ENCODE peak calls at places on chromosome 1, in ten cellular contexts. A, E, L, O, T, G, R, Z, M and X are unnamed samples.

GRCh38 chr1:14516974-14517812 is 81.3 kb upstream of the KAZN start:
- DNase-seq in A (peak; percentile 96), E (no peak), L (no peak), O (no peak), T (no peak), G (peak; percentile 48), R (peak; percentile 20), Z (peak; percentile 45), M (no peak), X (peak; percentile 62)

GRCh38 chr1:64246294-64246917 is 43.0 kb downstream of the UBE2U start:
- DNase-seq in A (peak; percentile 69), E (no peak), L (no peak), O (peak; percentile 32), T (peak; percentile 55), G (no peak), R (no peak), Z (no peak), M (no peak), X (peak; percentile 58)

GRCh38 chr1:166272155-166272554 is 105.4 kb upstream of the FAM78B start:
- DNase-seq in A (no peak), E (no peak), L (no peak), O (peak; percentile 33), T (no peak), G (no peak), R (no peak), Z (no peak), M (no peak), X (no peak)

GRCh38 chr1:167601442-167602380 is 28.3 kb upstream of the RCSD1 start:
- DNase-seq in A (no peak), E (no peak), L (peak; percentile 73), O (peak; percentile 51), T (no peak), G (peak; percentile 62), R (no peak), Z (no peak), M (peak; percentile 42), X (no peak)

GRCh38 chr1:51729824-51730284 is 113.0 kb downstream of the OSBPL9 start:
- DNase-seq in A (no peak), E (no peak), L (no peak), O (peak; percentile 82), T (peak; percentile 78), G (no peak), R (no peak), Z (no peak), M (no peak), X (no peak)

GRCh38 chr1:68140536-68140935 is 90.1 kb upstream of the DIRAS3 start:
- DNase-seq in A (no peak), E (no peak), L (no peak), O (no peak), T (no peak), G (no peak), R (no peak), Z (no peak), M (no peak), X (no peak)

GRCh38 chr1:84298336-84298687 is 3.2 kb upstream of the SAMD13 start:
- DNase-seq in A (peak; percentile 47), E (peak; percentile 52), L (peak; percentile 76), O (peak; percentile 76), T (peak; percentile 67), G (peak; percentile 59), R (no peak), Z (no peak), M (peak; percentile 62), X (no peak)

GRCh38 chr1:54280652-54281051 is 80.7 kb downstream of the MRPL37 start:
- DNase-seq in A (no peak), E (no peak), L (no peak), O (no peak), T (no peak), G (no peak), R (no peak), Z (no peak), M (no peak), X (no peak)

GRCh38 chr1:78519446-78519845 is 28.7 kb downstream of the PTGFR start:
- DNase-seq in A (peak; percentile 16), E (no peak), L (no peak), O (no peak), T (no peak), G (no peak), R (peak; percentile 31), Z (no peak), M (no peak), X (no peak)

GRCh38 chr1:78522136-78522535 is 31.4 kb downstream of the PTGFR start:
- DNase-seq in A (no peak), E (no peak), L (no peak), O (no peak), T (no peak), G (no peak), R (no peak), Z (no peak), M (no peak), X (no peak)

GRCh38 chr1:78520843-78521242 is 30.1 kb downstream of the PTGFR start:
- DNase-seq in A (no peak), E (no peak), L (no peak), O (no peak), T (no peak), G (no peak), R (no peak), Z (no peak), M (no peak), X (no peak)

GRCh38 chr1:78516716-78517115 is 25.9 kb downstream of the PTGFR start:
- DNase-seq in A (no peak), E (no peak), L (no peak), O (no peak), T (no peak), G (no peak), R (no peak), Z (no peak), M (no peak), X (no peak)

DNA sequence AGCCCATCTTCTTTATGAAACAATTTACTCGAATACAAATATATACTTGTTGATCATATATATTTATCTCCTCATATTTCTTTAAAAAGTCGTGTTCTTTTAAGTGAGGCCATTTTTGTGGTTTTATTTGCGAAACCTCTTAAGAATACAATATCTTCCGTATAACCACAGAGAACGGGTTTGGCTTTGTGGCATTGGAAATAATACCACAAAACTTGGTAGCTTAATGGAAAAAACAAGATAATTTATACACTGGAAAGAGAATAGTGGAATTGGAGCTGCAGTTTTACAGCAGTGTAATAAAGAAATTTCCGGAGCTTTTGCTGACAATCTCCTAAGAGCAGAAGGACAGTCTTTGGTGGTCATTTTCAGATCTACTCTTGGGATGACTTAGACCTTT is 29.4 kb downstream of the PTGFR start:
- DNase-seq in A (no peak), E (no peak), L (no peak), O (no peak), T (no peak), G (no peak), R (no peak), Z (no peak), M (no peak), X (no peak)
- TF ChIP-seq CTCF in A (no peak), E (no peak), L (no peak), O (no peak), T (no peak), G (no peak), R (no peak), Z (no peak), M (no peak), X (no peak)

DNA sequence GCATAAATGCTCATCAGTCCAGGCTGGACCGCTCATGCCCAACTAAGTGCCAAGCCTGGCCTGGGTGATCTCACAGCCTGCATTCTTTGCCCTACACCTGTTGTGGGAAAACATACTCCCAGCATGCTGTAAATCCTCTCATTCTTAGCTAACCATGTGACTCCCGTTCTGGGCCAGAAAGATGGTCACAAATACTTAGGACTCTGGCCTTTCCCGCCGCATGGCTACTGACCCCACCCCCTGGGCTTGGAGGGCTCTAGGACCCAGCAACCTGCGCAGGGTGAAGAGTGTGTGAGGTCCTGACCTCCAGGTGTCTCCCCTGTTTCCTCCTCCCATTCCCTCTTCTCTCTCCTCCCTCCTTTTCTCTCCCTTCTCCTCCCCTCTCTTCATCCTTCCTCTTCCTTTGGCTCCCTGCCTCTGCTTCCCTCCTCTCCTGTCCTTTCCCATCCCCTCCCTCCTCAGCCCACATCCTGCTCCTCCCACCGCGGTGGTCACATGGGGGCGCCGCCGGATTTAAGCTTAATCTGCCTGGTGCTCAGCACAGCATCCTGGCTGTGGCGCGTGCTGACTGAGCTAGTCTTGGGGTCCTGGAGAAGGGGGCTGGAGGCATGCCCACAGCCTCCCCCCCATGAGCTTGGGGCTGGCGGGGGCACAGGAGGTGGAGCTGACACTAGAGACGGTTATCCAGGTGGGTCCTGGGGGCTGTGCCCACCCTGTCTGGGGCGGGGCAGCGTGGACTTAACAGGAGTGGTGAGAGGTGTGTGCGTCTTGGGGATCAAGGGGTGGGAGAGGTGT is at the start of gene CROCC:
- DNase-seq in A (no peak), E (peak; percentile 88), L (no peak), O (peak; percentile 42), T (peak; percentile 94), G (no peak), R (no peak), Z (peak; percentile 51), M (no peak), X (peak; percentile 14)
- H3K4me3 ChIP-seq in A (no peak within 1 kb of the TSS), E (no peak within 1 kb of the TSS), L (no peak within 1 kb of the TSS), O (no peak within 1 kb of the TSS), T (peak within 1 kb of the TSS; percentile 64), G (no peak within 1 kb of the TSS), R (no peak within 1 kb of the TSS), Z (peak within 1 kb of the TSS; percentile 20), M (no peak within 1 kb of the TSS), X (no peak within 1 kb of the TSS)

GRCh38 chr1:11858158-11858557 is 587 bp downstream of the NPPB start:
- DNase-seq in A (no peak), E (no peak), L (no peak), O (no peak), T (no peak), G (no peak), R (no peak), Z (no peak), M (no peak), X (no peak)

GRCh38 chr1:11858613-11858967 is at the start of gene NPPB:
- DNase-seq in A (no peak), E (no peak), L (no peak), O (no peak), T (no peak), G (no peak), R (no peak), Z (no peak), M (no peak), X (no peak)

GRCh38 chr1:11860586-11860985 is 1.8 kb upstream of the NPPB start:
- DNase-seq in A (no peak), E (no peak), L (no peak), O (no peak), T (no peak), G (no peak), R (no peak), Z (no peak), M (no peak), X (no peak)

GRCh38 chr1:11858968-11859871 is 475 bp upstream of the NPPB start:
- DNase-seq in A (peak; percentile 51), E (peak; percentile 74), L (no peak), O (peak; percentile 89), T (peak; percentile 91), G (peak; percentile 72), R (no peak), Z (peak; percentile 28), M (peak; percentile 65), X (peak; percentile 20)

DNA sequence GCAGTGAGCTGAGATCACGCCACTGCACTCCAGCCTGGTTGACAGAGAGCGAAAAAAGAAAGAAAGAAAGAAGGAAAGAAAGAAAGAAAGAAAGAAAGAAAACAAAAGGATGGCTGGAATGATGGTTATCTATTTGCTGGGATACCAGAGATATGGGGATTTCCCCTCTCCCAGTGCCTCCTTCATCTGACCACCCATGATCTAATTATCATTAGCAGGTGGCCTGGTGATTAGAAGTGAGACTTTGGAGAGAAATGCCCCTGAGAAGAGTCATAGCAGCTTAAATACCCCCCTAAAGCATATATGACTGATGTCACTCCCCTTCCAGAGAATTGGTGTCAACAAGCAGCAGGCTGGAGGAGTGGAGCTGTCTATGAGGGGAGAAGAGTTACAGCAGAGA is 1.3 kb upstream of the NPPB start:
- DNase-seq in A (no peak), E (no peak), L (no peak), O (no peak), T (no peak), G (no peak), R (no peak), Z (no peak), M (no peak), X (no peak)
- H3K36me3 ChIP-seq in A (no peaks in the 10 kb centered on the region), E (no peaks in the 10 kb centered on the region), L (no peaks in the 10 kb centered on the region), O (no peaks in the 10 kb centered on the region), T (no peaks in the 10 kb centered on the region), G (no peaks in the 10 kb centered on the region), R (no peaks in the 10 kb centered on the region), Z (no peaks in the 10 kb centered on the region), M (no peaks in the 10 kb centered on the region), X (no peaks in the 10 kb centered on the region)

DNA sequence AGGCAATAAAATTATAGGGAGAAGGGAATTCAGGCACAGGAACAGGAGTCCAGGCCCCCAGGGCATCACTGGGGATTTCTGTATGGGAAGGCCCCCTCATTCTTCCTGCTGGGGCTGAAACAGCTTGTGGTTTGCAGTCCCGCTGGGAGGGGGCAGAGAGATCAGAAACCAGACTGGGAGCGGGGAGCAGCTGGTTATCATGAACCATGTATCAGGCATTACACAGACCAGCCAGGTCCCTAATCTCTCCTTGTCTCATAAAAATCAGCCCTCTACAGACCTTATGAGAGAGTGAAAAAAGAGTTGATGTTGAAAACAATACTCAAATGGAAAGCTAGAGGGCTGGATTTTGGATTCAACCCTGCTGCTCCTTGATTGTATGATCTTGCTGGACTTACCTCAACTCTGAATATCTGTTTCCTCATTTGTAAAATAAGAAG is 93.4 kb upstream of the F3 start:
- DNase-seq in A (no peak), E (no peak), L (no peak), O (peak; percentile 82), T (no peak), G (no peak), R (no peak), Z (no peak), M (no peak), X (no peak)
- TF ChIP-seq CTCF in A (no peak), E (no peak), L (no peak), O (peak; percentile 29), T (no peak), G (no peak), R (no peak), Z (no peak), M (no peak), X (no peak)